ENCODE peak calls at places on chromosomes 5 and 9, in four cellular contexts. U is mucosa of descending colon, C is neural progenitor cell, Z is psoas muscle. T is an unnamed sample.

GRCh38 chr9:76044420-76044819 is 153.9 kb downstream of the PCSK5 start:
- DNase-seq in U (no peak), Z (no peak), C (no peak), T (no peak)

GRCh38 chr5:142141463-142141862 is 32.9 kb downstream of the NDFIP1 start:
- DNase-seq in U (no peak), Z (no peak), C (no peak), T (no peak)

GRCh38 chr9:134681061-134681661 is 39.6 kb downstream of the COL5A1 start:
- DNase-seq in U (peak; percentile 32), Z (no peak), C (no peak), T (no peak)

GRCh38 chr5:12934722-12935121 is 1009.8 kb downstream of the DNAH5 start:
- DNase-seq in U (no peak), C (no peak), Z (no peak), T (no peak)

GRCh38 chr9:124505006-124505900 is 1.9 kb downstream of the NR5A1 start:
- DNase-seq in U (no peak), C (peak; percentile 54), Z (peak; percentile 40), T (no peak)

GRCh38 chr5:158414780-158415179 is 555.8 kb upstream of the CLINT1 start:
- DNase-seq in Z (no peak), C (no peak), U (no peak), T (no peak)

GRCh38 chr5:128304121-128304520 is 220.6 kb downstream of the SLC12A2 start:
- DNase-seq in Z (no peak), U (no peak), C (no peak), T (no peak)

GRCh38 chr5:82835488-82835887 is 241.7 kb downstream of the TMEM167A start:
- DNase-seq in U (no peak), C (no peak), Z (no peak), T (no peak)

GRCh38 chr5:119287547-119288073 is 68.2 kb upstream of the TNFAIP8 start:
- DNase-seq in U (peak; percentile 43), Z (no peak), C (no peak), T (no peak)

GRCh38 chr9:106929471-106930198 is 66.7 kb downstream of the ZNF462 start:
- DNase-seq in C (no peak), Z (no peak), U (no peak), T (no peak)

GRCh38 chr9:89407070-89407469 is 88.8 kb downstream of the SECISBP2 start:
- DNase-seq in U (no peak), C (no peak), Z (no peak), T (no peak)

GRCh38 chr9:106920701-106921283 is 57.8 kb downstream of the ZNF462 start:
- DNase-seq in Z (no peak), C (peak; percentile 51), U (no peak), T (no peak)

GRCh38 chr5:151703780-151704179 is 17.1 kb upstream of the SPARC start:
- DNase-seq in C (no peak), U (no peak), Z (no peak), T (no peak)

GRCh38 chr5:177327539-177328522 is 16.1 kb upstream of the MXD3 start:
- DNase-seq in U (no peak), Z (no peak), C (no peak), T (no peak)

GRCh38 chr9:38036359-38037084 is 32.5 kb downstream of the SHB start:
- DNase-seq in U (no peak), Z (no peak), C (no peak), T (no peak)

GRCh38 chr5:179163236-179164155 is 103.3 kb downstream of the ZNF354C start:
- DNase-seq in Z (no peak), C (no peak), U (no peak), T (no peak)

GRCh38 chr9:119827126-119827525 is 457.9 kb upstream of the BRINP1 start:
- DNase-seq in C (no peak), Z (no peak), U (no peak), T (no peak)

GRCh38 chr9:96302021-96302420 is at the start of gene HSD17B3:
- DNase-seq in Z (no peak), U (no peak), C (no peak), T (no peak)

GRCh38 chr5:131521252-131521651 is 113.8 kb downstream of the RAPGEF6 start:
- DNase-seq in Z (no peak), U (no peak), C (no peak), T (no peak)

GRCh38 chr9:20330688-20331087 is 291.6 kb downstream of the MLLT3 start:
- DNase-seq in Z (no peak), U (no peak), C (no peak), T (no peak)

GRCh38 chr5:105931782-105932489 is 1738.8 kb downstream of the EFNA5 start:
- DNase-seq in C (no peak), U (no peak), Z (no peak), T (no peak)

GRCh38 chr5:75640826-75641225 is 29.6 kb downstream of the ANKDD1B start:
- DNase-seq in C (no peak), U (no peak), Z (no peak), T (no peak)

GRCh38 chr9:137439158-137439714 is 1.9 kb downstream of the ENTPD8 start:
- DNase-seq in U (peak; percentile 47), Z (peak; percentile 37), C (no peak), T (no peak)

GRCh38 chr5:54514841-54515432 is 2.6 kb upstream of the SNX18 start:
- DNase-seq in C (no peak), U (no peak), Z (no peak), T (no peak)

GRCh38 chr5:40220260-40220659 is 459.5 kb upstream of the PTGER4 start:
- DNase-seq in U (no peak), Z (no peak), C (no peak), T (no peak)

GRCh38 chr5:19044931-19045695 is 942.9 kb downstream of the CDH18 start:
- DNase-seq in U (no peak), Z (no peak), C (no peak), T (no peak)

GRCh38 chr9:16653491-16654407 is 216.7 kb downstream of the BNC2 start:
- DNase-seq in U (no peak), Z (no peak), C (peak; percentile 9), T (no peak)

T was measured in NCI-H1105.